ENCODE peak calls at places on chromosome 16, in six cellular contexts. One of them, this sample, is unnamed.
A peak's percentile ranks its signal among the peaks of the same experiment; 100 is the strongest.

GRCh38 chr16:57167951-57168350 is 17.9 kb downstream of the PSME3IP1 start:
- DNase-seq in Peyer's patch: no peak
- DNase-seq in ovary: no peak
- DNase-seq in fibroblast of mammary gland: peak; percentile 79
- DNase-seq in fibroblast of lung: peak; percentile 87
- DNase-seq in effector CD4-positive, alpha-beta T cell: no peak
- DNase-seq in this sample: no peak

GRCh38 chr16:31201511-31202401 is 804 bp downstream of the PYCARD start:
- DNase-seq in Peyer's patch: peak; percentile 66
- DNase-seq in ovary: peak; percentile 64
- DNase-seq in fibroblast of mammary gland: no peak
- DNase-seq in fibroblast of lung: peak; percentile 21
- DNase-seq in effector CD4-positive, alpha-beta T cell: peak; percentile 27
- DNase-seq in this sample: no peak

GRCh38 chr16:21197115-21197514 is 14.3 kb downstream of the ZP2 start:
- DNase-seq in Peyer's patch: no peak
- DNase-seq in ovary: no peak
- DNase-seq in fibroblast of mammary gland: no peak
- DNase-seq in fibroblast of lung: no peak
- DNase-seq in effector CD4-positive, alpha-beta T cell: no peak
- DNase-seq in this sample: no peak

GRCh38 chr16:67936124-67936875 is at the start of gene PSMB10:
- DNase-seq in Peyer's patch: no peak
- DNase-seq in ovary: peak; percentile 74
- DNase-seq in fibroblast of mammary gland: peak; percentile 68
- DNase-seq in fibroblast of lung: peak; percentile 73
- DNase-seq in effector CD4-positive, alpha-beta T cell: peak; percentile 26
- DNase-seq in this sample: peak; percentile 68

GRCh38 chr16:23505180-23505665 is 5.1 kb downstream of the GGA2 start:
- DNase-seq in Peyer's patch: no peak
- DNase-seq in ovary: no peak
- DNase-seq in fibroblast of mammary gland: no peak
- DNase-seq in fibroblast of lung: no peak
- DNase-seq in effector CD4-positive, alpha-beta T cell: no peak
- DNase-seq in this sample: no peak

GRCh38 chr16:2019500-2019899 is at the start of gene NPW:
- DNase-seq in Peyer's patch: no peak
- DNase-seq in ovary: peak; percentile 42
- DNase-seq in fibroblast of mammary gland: no peak
- DNase-seq in fibroblast of lung: no peak
- DNase-seq in effector CD4-positive, alpha-beta T cell: no peak
- DNase-seq in this sample: no peak

GRCh38 chr16:75109732-75110243 is 6.8 kb downstream of the LDHD start:
- DNase-seq in Peyer's patch: no peak
- DNase-seq in ovary: peak; percentile 59
- DNase-seq in fibroblast of mammary gland: no peak
- DNase-seq in fibroblast of lung: no peak
- DNase-seq in effector CD4-positive, alpha-beta T cell: no peak
- DNase-seq in this sample: no peak

GRCh38 chr16:57260294-57260929 is 15.4 kb downstream of the ARL2BP start:
- DNase-seq in Peyer's patch: no peak
- DNase-seq in ovary: peak; percentile 40
- DNase-seq in fibroblast of mammary gland: peak; percentile 57
- DNase-seq in fibroblast of lung: peak; percentile 66
- DNase-seq in effector CD4-positive, alpha-beta T cell: peak; percentile 10
- DNase-seq in this sample: no peak

GRCh38 chr16:89529097-89529496 is 20.9 kb downstream of the SPG7 start:
- DNase-seq in Peyer's patch: no peak
- DNase-seq in ovary: no peak
- DNase-seq in fibroblast of mammary gland: no peak
- DNase-seq in fibroblast of lung: no peak
- DNase-seq in effector CD4-positive, alpha-beta T cell: no peak
- DNase-seq in this sample: no peak

GRCh38 chr16:59878479-59878878 is 1144.4 kb upstream of the GOT2 start:
- DNase-seq in Peyer's patch: no peak
- DNase-seq in ovary: no peak
- DNase-seq in fibroblast of mammary gland: peak; percentile 75
- DNase-seq in fibroblast of lung: peak; percentile 75
- DNase-seq in effector CD4-positive, alpha-beta T cell: no peak
- DNase-seq in this sample: no peak

GRCh38 chr16:82156761-82157654 is 13.0 kb downstream of the MPHOSPH6 start:
- DNase-seq in Peyer's patch: no peak
- DNase-seq in ovary: no peak
- DNase-seq in fibroblast of mammary gland: peak; percentile 75
- DNase-seq in fibroblast of lung: peak; percentile 67
- DNase-seq in effector CD4-positive, alpha-beta T cell: no peak
- DNase-seq in this sample: no peak

GRCh38 chr16:26598061-26598460 is 468.7 kb upstream of the C16orf82 start:
- DNase-seq in Peyer's patch: no peak
- DNase-seq in ovary: no peak
- DNase-seq in fibroblast of mammary gland: no peak
- DNase-seq in fibroblast of lung: no peak
- DNase-seq in effector CD4-positive, alpha-beta T cell: peak; percentile 29
- DNase-seq in this sample: peak; percentile 30

GRCh38 chr16:88374736-88375135 is 8.0 kb upstream of the ZNF469 start:
- DNase-seq in Peyer's patch: no peak
- DNase-seq in ovary: no peak
- DNase-seq in fibroblast of mammary gland: no peak
- DNase-seq in fibroblast of lung: no peak
- DNase-seq in effector CD4-positive, alpha-beta T cell: no peak
- DNase-seq in this sample: no peak

GRCh38 chr16:29943846-29944669 is 17.8 kb upstream of the TMEM219 start:
- DNase-seq in Peyer's patch: no peak
- DNase-seq in ovary: peak; percentile 68
- DNase-seq in fibroblast of mammary gland: peak; percentile 99
- DNase-seq in fibroblast of lung: peak; percentile 98
- DNase-seq in effector CD4-positive, alpha-beta T cell: no peak
- DNase-seq in this sample: no peak

GRCh38 chr16:89041571-89042481 is 51.8 kb upstream of the ACSF3 start:
- DNase-seq in Peyer's patch: no peak
- DNase-seq in ovary: no peak
- DNase-seq in fibroblast of mammary gland: no peak
- DNase-seq in fibroblast of lung: no peak
- DNase-seq in effector CD4-positive, alpha-beta T cell: no peak
- DNase-seq in this sample: no peak

GRCh38 chr16:2288701-2289100 is 20.8 kb upstream of the RNPS1 start:
- DNase-seq in Peyer's patch: no peak
- DNase-seq in ovary: no peak
- DNase-seq in fibroblast of mammary gland: no peak
- DNase-seq in fibroblast of lung: no peak
- DNase-seq in effector CD4-positive, alpha-beta T cell: no peak
- DNase-seq in this sample: no peak

GRCh38 chr16:23539984-23540816 is 16.9 kb downstream of the EARS2 start:
- DNase-seq in Peyer's patch: no peak
- DNase-seq in ovary: no peak
- DNase-seq in fibroblast of mammary gland: no peak
- DNase-seq in fibroblast of lung: no peak
- DNase-seq in effector CD4-positive, alpha-beta T cell: no peak
- DNase-seq in this sample: no peak

GRCh38 chr16:13332713-13333255 is 431.4 kb downstream of the SHISA9 start:
- DNase-seq in Peyer's patch: no peak
- DNase-seq in ovary: no peak
- DNase-seq in fibroblast of mammary gland: no peak
- DNase-seq in fibroblast of lung: no peak
- DNase-seq in effector CD4-positive, alpha-beta T cell: no peak
- DNase-seq in this sample: no peak

GRCh38 chr16:19879241-19879792 is 5.3 kb downstream of the GPRC5B start:
- DNase-seq in Peyer's patch: no peak
- DNase-seq in ovary: no peak
- DNase-seq in fibroblast of mammary gland: no peak
- DNase-seq in fibroblast of lung: no peak
- DNase-seq in effector CD4-positive, alpha-beta T cell: no peak
- DNase-seq in this sample: no peak

GRCh38 chr16:84652565-84652964 is 4.3 kb downstream of the KLHL36 start:
- DNase-seq in Peyer's patch: no peak
- DNase-seq in ovary: no peak
- DNase-seq in fibroblast of mammary gland: no peak
- DNase-seq in fibroblast of lung: no peak
- DNase-seq in effector CD4-positive, alpha-beta T cell: no peak
- DNase-seq in this sample: no peak

GRCh38 chr16:3646348-3646920 is 8.1 kb upstream of the DNASE1 start:
- DNase-seq in Peyer's patch: no peak
- DNase-seq in ovary: no peak
- DNase-seq in fibroblast of mammary gland: no peak
- DNase-seq in fibroblast of lung: no peak
- DNase-seq in effector CD4-positive, alpha-beta T cell: no peak
- DNase-seq in this sample: no peak

GRCh38 chr16:15435216-15435864 is 952 bp downstream of the BMERB1 start:
- DNase-seq in Peyer's patch: no peak
- DNase-seq in ovary: no peak
- DNase-seq in fibroblast of mammary gland: no peak
- DNase-seq in fibroblast of lung: peak; percentile 20
- DNase-seq in effector CD4-positive, alpha-beta T cell: no peak
- DNase-seq in this sample: no peak

GRCh38 chr16:19860146-19861030 is 24.3 kb downstream of the GPRC5B start:
- DNase-seq in Peyer's patch: no peak
- DNase-seq in ovary: no peak
- DNase-seq in fibroblast of mammary gland: no peak
- DNase-seq in fibroblast of lung: peak; percentile 8
- DNase-seq in effector CD4-positive, alpha-beta T cell: no peak
- DNase-seq in this sample: no peak

GRCh38 chr16:87531418-87531817 is 38.6 kb upstream of the ZCCHC14 start:
- DNase-seq in Peyer's patch: no peak
- DNase-seq in ovary: no peak
- DNase-seq in fibroblast of mammary gland: no peak
- DNase-seq in fibroblast of lung: no peak
- DNase-seq in effector CD4-positive, alpha-beta T cell: no peak
- DNase-seq in this sample: no peak

GRCh38 chr16:49528564-49529150 is 155.1 kb downstream of the C16orf78 start:
- DNase-seq in Peyer's patch: no peak
- DNase-seq in ovary: no peak
- DNase-seq in fibroblast of mammary gland: peak; percentile 2
- DNase-seq in fibroblast of lung: peak; percentile 1
- DNase-seq in effector CD4-positive, alpha-beta T cell: no peak
- DNase-seq in this sample: no peak

GRCh38 chr16:11896776-11897175 is 19.0 kb downstream of the GSPT1 start:
- DNase-seq in Peyer's patch: no peak
- DNase-seq in ovary: no peak
- DNase-seq in fibroblast of mammary gland: peak; percentile 83
- DNase-seq in fibroblast of lung: peak; percentile 64
- DNase-seq in effector CD4-positive, alpha-beta T cell: no peak
- DNase-seq in this sample: no peak

GRCh38 chr16:22402191-22402590 is 27.8 kb upstream of the CDR2 start:
- DNase-seq in Peyer's patch: no peak
- DNase-seq in ovary: no peak
- DNase-seq in fibroblast of mammary gland: no peak
- DNase-seq in fibroblast of lung: no peak
- DNase-seq in effector CD4-positive, alpha-beta T cell: no peak
- DNase-seq in this sample: no peak

GRCh38 chr16:28473714-28474265 is 1.7 kb upstream of the NPIPB7 start:
- DNase-seq in Peyer's patch: no peak
- DNase-seq in ovary: no peak
- DNase-seq in fibroblast of mammary gland: peak; percentile 16
- DNase-seq in fibroblast of lung: no peak
- DNase-seq in effector CD4-positive, alpha-beta T cell: no peak
- DNase-seq in this sample: no peak

GRCh38 chr16:19810817-19811731 is 73.6 kb downstream of the GPRC5B start:
- DNase-seq in Peyer's patch: no peak
- DNase-seq in ovary: no peak
- DNase-seq in fibroblast of mammary gland: peak; percentile 77
- DNase-seq in fibroblast of lung: peak; percentile 60
- DNase-seq in effector CD4-positive, alpha-beta T cell: no peak
- DNase-seq in this sample: no peak

GRCh38 chr16:85557083-85557975 is 55.8 kb upstream of the GSE1 start:
- DNase-seq in Peyer's patch: peak; percentile 69
- DNase-seq in ovary: peak; percentile 67
- DNase-seq in fibroblast of mammary gland: no peak
- DNase-seq in fibroblast of lung: no peak
- DNase-seq in effector CD4-positive, alpha-beta T cell: peak; percentile 41
- DNase-seq in this sample: no peak

GRCh38 chr16:48963306-48963705 is 318.3 kb downstream of the CBLN1 start:
- DNase-seq in Peyer's patch: no peak
- DNase-seq in ovary: no peak
- DNase-seq in fibroblast of mammary gland: peak; percentile 83
- DNase-seq in fibroblast of lung: peak; percentile 44
- DNase-seq in effector CD4-positive, alpha-beta T cell: no peak
- DNase-seq in this sample: no peak

GRCh38 chr16:82736161-82736697 is 109.5 kb downstream of the CDH13 start:
- DNase-seq in Peyer's patch: no peak
- DNase-seq in ovary: no peak
- DNase-seq in fibroblast of mammary gland: no peak
- DNase-seq in fibroblast of lung: no peak
- DNase-seq in effector CD4-positive, alpha-beta T cell: no peak
- DNase-seq in this sample: no peak

GRCh38 chr16:27892879-27893278 is 170.6 kb downstream of the GSG1L start:
- DNase-seq in Peyer's patch: no peak
- DNase-seq in ovary: no peak
- DNase-seq in fibroblast of mammary gland: no peak
- DNase-seq in fibroblast of lung: no peak
- DNase-seq in effector CD4-positive, alpha-beta T cell: no peak
- DNase-seq in this sample: no peak

GRCh38 chr16:49889725-49890397 is 33.9 kb upstream of the ZNF423 start:
- DNase-seq in Peyer's patch: no peak
- DNase-seq in ovary: no peak
- DNase-seq in fibroblast of mammary gland: peak; percentile 4
- DNase-seq in fibroblast of lung: peak; percentile 22
- DNase-seq in effector CD4-positive, alpha-beta T cell: no peak
- DNase-seq in this sample: no peak

GRCh38 chr16:87778830-87779579 is 13.2 kb upstream of the KLHDC4 start:
- DNase-seq in Peyer's patch: peak; percentile 88
- DNase-seq in ovary: peak; percentile 91
- DNase-seq in fibroblast of mammary gland: peak; percentile 90
- DNase-seq in fibroblast of lung: peak; percentile 97
- DNase-seq in effector CD4-positive, alpha-beta T cell: peak; percentile 87
- DNase-seq in this sample: peak; percentile 92